ENCODE peak calls at places on chromosome 12, in five cellular contexts. X is IMR-90, P is upper lobe of right lung, T is uterus, L is hepatocyte. C is an unnamed sample.
A peak's percentile ranks its signal among the peaks of the same experiment; 100 is the strongest.

GRCh38 chr12:122929812-122930211 is 33.9 kb upstream of the VPS37B start:
- DNase-seq in X (no peak), P (no peak), T (no peak), L (no peak), C (no peak)

GRCh38 chr12:1083086-1083887 is 92.3 kb downstream of the ERC1 start:
- DNase-seq in X (no peak), P (no peak), T (no peak), L (no peak), C (no peak)

GRCh38 chr12:124530637-124531263 is 36.7 kb downstream of the NCOR2 start:
- DNase-seq in X (no peak), P (no peak), T (no peak), L (no peak), C (no peak)

GRCh38 chr12:6936378-6936638 is 7.3 kb upstream of the RNU7-1 start:
- DNase-seq in X (no peak), P (no peak), T (no peak), L (no peak), C (no peak)

GRCh38 chr12:131074221-131075083 is 120.7 kb downstream of the ADGRD1 start:
- DNase-seq in X (no peak), P (peak; percentile 52), T (peak; percentile 36), L (peak; percentile 27), C (peak; percentile 71)

GRCh38 chr12:8014836-8015235 is 17.7 kb upstream of the FOXJ2 start:
- DNase-seq in X (no peak), P (no peak), T (no peak), L (no peak), C (no peak)

GRCh38 chr12:112810235-112810917 is 18.8 kb downstream of the RPH3A start:
- DNase-seq in X (no peak), P (no peak), T (no peak), L (no peak), C (no peak)

GRCh38 chr12:30795660-30796507 is 41.1 kb upstream of the CAPRIN2 start:
- DNase-seq in X (peak; percentile 80), P (peak; percentile 77), T (peak; percentile 42), L (peak; percentile 75), C (peak; percentile 72)

GRCh38 chr12:120994589-120995337 is 16.4 kb downstream of the HNF1A start:
- DNase-seq in X (no peak), P (no peak), T (no peak), L (no peak), C (no peak)

GRCh38 chr12:108306014-108306501 is 33.1 kb downstream of the CMKLR1 start:
- DNase-seq in X (peak; percentile 15), P (no peak), T (peak; percentile 58), L (peak; percentile 35), C (peak; percentile 35)

GRCh38 chr12:30631710-30632109 is 64.0 kb downstream of the IPO8 start:
- DNase-seq in X (no peak), P (no peak), T (no peak), L (no peak), C (no peak)

GRCh38 chr12:2959508-2960431 is 573 bp downstream of the TEAD4 start:
- DNase-seq in X (peak; percentile 60), P (peak; percentile 82), T (peak; percentile 67), L (peak; percentile 79), C (peak; percentile 76)

GRCh38 chr12:104687823-104688573 is 231.2 kb downstream of the CHST11 start:
- DNase-seq in X (no peak), P (no peak), T (no peak), L (no peak), C (no peak)

GRCh38 chr12:103727638-103728037 is 113.4 kb downstream of the NT5DC3 start:
- DNase-seq in X (no peak), P (no peak), T (no peak), L (no peak), C (no peak)

GRCh38 chr12:25155031-25155576 is 39.9 kb downstream of the DNAI7 start:
- DNase-seq in X (peak; percentile 87), P (no peak), T (no peak), L (peak; percentile 27), C (no peak)

GRCh38 chr12:2076728-2077127 is 23.9 kb downstream of the CACNA1C start:
- DNase-seq in X (no peak), P (no peak), T (no peak), L (no peak), C (no peak)

GRCh38 chr12:10272466-10272865 is 35.2 kb upstream of the KLRD1 start:
- DNase-seq in X (no peak), P (no peak), T (no peak), L (no peak), C (no peak)

GRCh38 chr12:132493482-132494178 is 3.7 kb downstream of the FBRSL1 start:
- DNase-seq in X (no peak), P (no peak), T (no peak), L (peak; percentile 80), C (no peak)

DNA sequence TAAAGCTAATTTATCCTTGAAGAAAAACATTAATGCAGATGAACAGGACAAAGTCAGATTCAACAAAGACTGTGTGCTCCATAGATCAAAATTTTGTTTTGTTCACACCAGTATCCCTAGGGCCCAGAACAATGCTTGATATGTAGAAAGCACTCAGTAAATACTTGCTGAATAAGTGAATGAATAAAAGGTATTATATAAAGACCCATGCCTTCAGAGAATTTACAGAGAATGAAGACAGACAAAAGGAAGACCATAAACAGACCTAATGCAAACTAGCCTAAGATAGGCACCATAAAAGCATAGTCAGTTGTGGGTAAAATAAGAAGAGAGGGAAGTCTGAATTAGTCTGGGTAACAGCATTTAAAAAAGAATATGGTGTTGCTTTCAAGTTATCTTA is 47.3 kb upstream of the TMCC3 start:
- DNase-seq in X (no peak), P (no peak), T (no peak), L (no peak), C (no peak)
- H3K27ac ChIP-seq in X (no peak overlapping the region), P (no peak overlapping the region), T (no peak overlapping the region), L (no peak overlapping the region), C (no peak overlapping the region)

DNA sequence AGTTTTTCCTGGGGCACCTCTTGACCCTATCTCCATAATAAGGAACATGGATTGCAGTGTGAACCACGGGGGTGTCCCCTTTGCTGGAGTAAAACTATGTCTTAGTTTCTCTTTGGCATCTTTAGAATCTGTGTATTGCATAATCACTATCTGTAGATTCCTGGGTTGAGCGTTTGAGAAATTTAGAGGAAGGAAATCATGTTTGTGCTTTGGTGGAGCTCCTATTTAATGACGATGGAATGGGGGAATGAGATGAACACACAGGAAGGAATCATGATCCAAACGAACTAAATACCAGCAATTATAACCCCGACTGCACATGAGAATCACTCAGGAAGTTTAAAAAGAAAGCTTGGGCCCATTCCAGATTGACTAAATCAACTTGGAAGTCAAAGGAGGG is 1.3 kb upstream of the MYG1 start:
- DNase-seq in X (peak; percentile 97), P (no peak), T (no peak), L (no peak), C (no peak)
- H3K27ac ChIP-seq in X (peak overlapping the region; percentile 90), P (peak overlapping the region; percentile 61), T (no peak overlapping the region), L (peak overlapping the region; percentile 87), C (peak overlapping the region; percentile 30)

DNA sequence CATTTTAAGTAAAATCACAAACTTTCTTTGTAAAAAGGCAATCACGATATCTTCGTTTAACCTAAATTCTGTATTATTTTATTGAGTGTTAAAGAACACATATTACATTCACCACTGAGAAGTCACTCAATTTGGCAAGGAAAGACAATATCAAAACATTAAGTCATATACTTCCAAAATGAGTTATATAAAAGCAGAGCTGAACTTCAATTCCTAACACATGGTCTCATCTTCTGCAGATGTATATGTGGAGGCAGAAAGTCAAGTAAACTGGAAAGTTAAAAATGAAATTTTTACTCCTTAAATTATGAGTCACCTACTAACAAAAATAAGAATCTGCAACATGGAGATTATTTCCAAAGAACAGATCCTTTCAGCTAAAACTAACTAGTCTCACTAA is 28.7 kb downstream of the BMAL2 start:
- DNase-seq in X (peak; percentile 87), P (no peak), T (no peak), L (no peak), C (no peak)
- H3K27ac ChIP-seq in X (no peak overlapping the region), P (no peak overlapping the region), T (no peak overlapping the region), L (no peak overlapping the region), C (no peak overlapping the region)

GRCh38 chr12:47361389-47362031 is 281.8 kb upstream of the AMIGO2 start:
- DNase-seq in X (no peak), P (no peak), T (peak; percentile 66), L (no peak), C (no peak)
- H3K27ac ChIP-seq in X (no peak overlapping the region), P (peak overlapping the region; percentile 81), T (peak overlapping the region; percentile 58), L (no peak overlapping the region), C (peak overlapping the region; percentile 31)

GRCh38 chr12:79055926-79056674 is 191.5 kb downstream of the SYT1 start:
- DNase-seq in X (peak; percentile 92), P (no peak), T (no peak), L (no peak), C (no peak)

GRCh38 chr12:79058342-79058741 is 193.8 kb downstream of the SYT1 start:
- DNase-seq in X (peak; percentile 46), P (no peak), T (no peak), L (no peak), C (no peak)

GRCh38 chr12:79056775-79057174 is 192.2 kb downstream of the SYT1 start:
- DNase-seq in X (peak; percentile 37), P (no peak), T (no peak), L (no peak), C (no peak)

GRCh38 chr12:79053394-79053793 is 188.8 kb downstream of the SYT1 start:
- DNase-seq in X (no peak), P (no peak), T (no peak), L (no peak), C (no peak)

DNA sequence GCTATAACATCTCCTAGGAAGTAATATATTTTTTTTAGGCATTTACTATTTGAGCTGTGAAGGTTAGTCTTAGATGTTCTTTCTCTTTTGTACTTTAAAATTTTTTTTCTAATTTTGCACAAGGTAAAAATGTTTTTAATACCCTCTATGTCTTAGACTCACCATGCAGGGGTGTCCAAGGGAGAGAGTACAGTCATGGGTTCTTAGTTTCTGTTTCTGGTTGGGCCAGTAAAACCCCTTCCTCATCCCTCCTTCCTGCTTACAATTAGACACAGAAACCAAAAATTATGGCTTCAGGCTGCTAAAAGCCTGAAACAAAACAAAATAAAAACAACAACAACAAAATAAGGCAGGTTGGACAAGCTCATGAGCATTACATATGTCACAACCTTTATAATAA is 193.0 kb downstream of the SYT1 start:
- DNase-seq in X (no peak), P (no peak), T (no peak), L (no peak), C (no peak)
- H3K27ac ChIP-seq in X (no peak overlapping the region), P (no peak overlapping the region), T (no peak overlapping the region), L (no peak overlapping the region), C (no peak overlapping the region)

C was measured in psoas muscle.